ENCODE peak calls at places on chromosome 6, in nine cellular contexts. E is adrenal gland, H is nephron progenitor cell, Q is HFFc6, T is endothelial cell, D is GM13977, X is H1, N is A549, F is AG04449. C is an unnamed sample.

GRCh38 chr6:169323221-169323620 is 69.6 kb upstream of the THBS2 start:
- DNase-seq in T (no peak), X (no peak), E (no peak), H (no peak), F (no peak), Q (no peak), D (no peak), N (no peak), C (no peak)

GRCh38 chr6:146785001-146785585 is 186.3 kb downstream of the ADGB start:
- DNase-seq in N (peak; percentile 42), T (peak; percentile 31), H (peak; percentile 16), D (no peak), E (peak; percentile 14), X (no peak), Q (peak; percentile 10), F (no peak), C (no peak)

GRCh38 chr6:41488392-41489129 is 57.6 kb upstream of the FOXP4 start:
- DNase-seq in T (no peak), F (peak; percentile 62), H (peak; percentile 73), D (peak; percentile 61), X (peak; percentile 62), Q (peak; percentile 17), E (no peak), N (no peak), C (peak; percentile 38)

GRCh38 chr6:74117113-74117512 is 421.1 kb downstream of the CD109 start:
- DNase-seq in Q (no peak), N (no peak), F (no peak), E (no peak), X (no peak), H (no peak), D (no peak), T (no peak), C (no peak)

GRCh38 chr6:131867744-131868143 is 59.9 kb downstream of the ENPP1 start:
- DNase-seq in Q (no peak), N (no peak), T (no peak), E (no peak), H (no peak), D (no peak), X (no peak), F (no peak), C (no peak)

GRCh38 chr6:32825966-32826365 is 9.2 kb upstream of the HLA-DOB start:
- DNase-seq in T (no peak), D (no peak), N (peak; percentile 24), F (no peak), X (no peak), E (no peak), H (no peak), Q (peak; percentile 44), C (peak; percentile 44)

GRCh38 chr6:35786810-35787209 is 6.0 kb downstream of the CLPSL1 start:
- DNase-seq in N (no peak), E (no peak), H (no peak), T (no peak), D (no peak), X (no peak), F (no peak), Q (no peak), C (no peak)

GRCh38 chr6:38138374-38138773 is 318.8 kb downstream of the ZFAND3 start:
- DNase-seq in N (no peak), F (no peak), Q (no peak), H (no peak), D (no peak), E (no peak), T (no peak), X (no peak), C (no peak)

GRCh38 chr6:118704911-118705310 is 53.5 kb upstream of the CEP85L start:
- DNase-seq in N (no peak), D (no peak), H (no peak), X (no peak), E (no peak), Q (no peak), T (no peak), F (no peak), C (no peak)

GRCh38 chr6:154921482-154921881 is 73.6 kb upstream of the TIAM2 start:
- DNase-seq in T (no peak), F (no peak), Q (no peak), E (no peak), D (no peak), H (no peak), N (no peak), X (no peak), C (no peak)

GRCh38 chr6:103124471-103124870 is 1731.0 kb downstream of the GRIK2 start:
- DNase-seq in E (no peak), T (no peak), F (no peak), X (no peak), D (no peak), Q (no peak), H (no peak), N (no peak), C (no peak)

GRCh38 chr6:53582963-53583362 is 38.1 kb upstream of the GCLC start:
- DNase-seq in X (no peak), H (no peak), F (no peak), T (no peak), E (no peak), Q (no peak), N (no peak), D (no peak), C (no peak)

GRCh38 chr6:142207265-142207877 is 60.3 kb downstream of the VTA1 start:
- DNase-seq in N (peak; percentile 49), X (peak; percentile 63), D (no peak), T (peak; percentile 52), F (no peak), E (peak; percentile 48), H (peak; percentile 48), Q (peak; percentile 57), C (peak; percentile 29)

DNA sequence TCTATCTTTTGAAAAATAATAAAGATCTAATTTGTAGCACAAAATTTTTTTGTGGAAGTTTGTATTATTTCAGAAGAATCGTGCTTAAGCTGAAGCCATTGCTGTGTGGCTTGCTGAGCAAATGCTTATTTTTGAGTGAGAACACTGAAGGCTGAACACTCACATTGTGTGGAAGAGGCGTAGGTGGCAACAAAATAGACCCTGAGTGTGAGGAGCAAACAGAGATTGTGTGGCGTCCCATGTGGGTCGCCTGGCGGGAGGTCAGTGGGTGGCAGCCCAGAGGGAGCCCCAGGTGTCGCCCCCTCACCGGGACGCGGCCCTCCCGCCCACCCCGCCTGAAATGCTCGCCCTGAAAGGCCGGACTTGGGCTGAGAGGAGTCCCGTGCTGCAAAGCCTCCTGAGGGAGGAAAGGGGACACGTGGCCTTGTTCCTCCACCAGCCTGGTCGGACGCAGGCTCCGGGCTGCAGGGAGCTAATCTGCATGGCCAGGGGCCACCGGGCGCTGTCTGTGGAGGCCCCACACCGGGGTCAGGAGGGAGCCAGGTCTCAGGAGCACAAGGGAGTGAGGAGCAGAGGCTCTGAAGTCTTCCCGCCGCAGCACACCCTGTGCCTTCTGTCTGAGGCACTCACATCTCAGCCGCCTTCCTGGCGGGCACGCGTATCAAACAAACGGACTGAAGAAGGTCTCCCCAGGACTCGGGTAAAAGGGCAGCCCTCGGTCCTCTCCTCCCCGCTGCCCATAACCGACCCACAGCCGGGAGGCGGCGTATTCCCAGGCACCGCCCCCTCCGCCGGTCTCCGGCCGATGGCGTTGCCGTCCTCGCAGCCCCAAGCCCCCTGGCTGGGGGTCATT is 15.9 kb downstream of the DDO start:
- DNase-seq in T (no peak), D (no peak), N (no peak), Q (no peak), H (no peak), X (no peak), F (no peak), E (no peak), C (no peak)
- TF ChIP-seq CTCF in T (no peak), D (no peak), N (no peak), Q (no peak), H (no peak), X (no peak), F (no peak), E (no peak), C (no peak)

DNA sequence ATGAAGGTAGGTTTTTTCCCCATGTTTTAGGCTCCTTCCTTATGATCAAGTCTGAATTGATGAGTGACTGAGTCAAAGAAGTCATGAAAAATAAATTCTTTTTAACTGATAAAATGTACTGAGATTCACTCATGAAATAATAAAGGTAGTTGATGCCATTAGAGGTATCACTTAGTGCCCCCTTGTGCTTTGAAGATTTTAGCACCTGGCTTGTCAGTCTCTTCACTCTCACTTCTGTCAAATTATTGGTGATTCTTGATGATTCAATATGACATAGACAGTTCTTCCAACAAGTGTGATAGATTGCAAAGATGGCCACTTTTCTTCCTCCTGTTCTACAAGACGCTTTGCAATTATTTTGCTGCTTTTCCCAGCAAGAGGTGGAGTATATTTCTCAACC is 4.2 kb upstream of the DLK2 start:
- DNase-seq in E (no peak), Q (no peak), F (no peak), T (no peak), X (no peak), N (no peak), D (no peak), H (no peak), C (no peak)
- TF ChIP-seq CTCF in E (no peak), Q (no peak), F (no peak), T (no peak), X (no peak), N (no peak), D (no peak), H (no peak), C (no peak)

DNA sequence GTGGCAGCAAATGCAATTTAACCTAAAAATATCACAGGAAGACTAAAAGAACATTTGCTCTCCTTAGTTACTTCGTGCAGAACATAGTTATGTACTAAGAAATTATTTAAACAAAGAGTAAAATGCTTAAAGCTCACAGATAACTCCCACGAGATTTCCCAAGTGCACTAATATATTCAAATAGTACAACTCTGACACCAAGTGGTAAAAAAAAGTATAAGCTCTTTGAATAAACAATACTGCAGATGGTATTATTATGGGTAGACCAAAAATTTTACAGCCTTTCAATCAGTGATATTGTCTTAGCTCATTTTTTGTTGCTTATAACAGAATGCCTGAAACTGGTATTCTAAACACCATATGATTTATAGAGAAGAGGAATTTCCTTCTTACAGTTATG is 52.8 kb upstream of the FILIP1 start:
- DNase-seq in E (no peak), Q (peak; percentile 8), F (no peak), D (no peak), H (no peak), T (no peak), X (no peak), N (peak; percentile 40), C (no peak)
- TF ChIP-seq CTCF in E (peak; percentile 8), Q (peak; percentile 64), F (no peak), D (no peak), H (no peak), T (peak; percentile 22), X (no peak), N (peak; percentile 49), C (peak; percentile 19)

DNA sequence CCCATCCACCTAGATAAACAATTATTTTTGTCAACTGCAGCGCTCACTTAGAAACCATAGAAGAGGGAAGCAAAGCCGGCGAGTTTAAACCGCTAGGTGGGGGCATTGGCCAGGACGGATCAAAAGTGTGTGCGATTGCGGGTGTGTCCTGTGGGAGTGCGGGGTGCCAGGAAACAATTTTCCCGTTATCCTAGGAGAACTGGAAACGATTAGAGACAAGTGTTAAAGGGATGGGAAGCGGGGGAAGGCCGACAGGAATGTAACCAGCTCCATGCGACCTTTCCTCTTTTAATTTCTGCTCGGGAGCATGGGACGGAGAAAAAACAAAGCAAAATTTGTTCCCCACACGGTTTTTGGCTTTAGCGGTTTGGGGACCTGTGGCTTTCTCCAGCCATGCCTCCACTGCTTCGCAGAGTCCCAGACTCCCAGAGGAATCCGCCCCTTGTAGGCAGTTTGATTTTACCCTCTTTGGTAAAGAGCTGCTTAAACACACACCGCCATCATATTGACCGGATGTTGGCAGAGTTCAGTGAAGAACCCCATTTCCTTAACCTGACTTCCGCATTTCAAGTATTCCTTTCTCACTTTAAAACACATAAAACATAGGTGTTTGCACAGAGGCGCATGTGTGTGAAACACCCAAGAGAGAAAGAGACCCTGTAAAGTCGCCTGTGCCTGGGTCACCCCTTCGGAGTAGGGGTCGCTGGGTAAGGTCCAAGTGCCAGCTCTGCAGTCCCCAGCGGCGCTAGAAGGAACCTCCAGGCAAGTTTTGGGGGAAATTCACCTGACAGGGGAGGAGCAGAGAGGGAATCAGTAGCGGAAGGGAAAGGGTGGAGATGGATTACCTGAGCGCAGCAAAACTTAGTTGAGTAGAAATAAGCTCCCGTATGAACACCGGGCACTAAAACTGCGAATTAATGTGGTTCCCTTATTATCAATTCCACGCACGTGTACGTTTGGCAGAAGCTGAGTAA is 3.1 kb upstream of the HTR1B start:
- DNase-seq in E (peak; percentile 46), X (peak; percentile 72), F (no peak), H (peak; percentile 65), D (peak; percentile 63), N (peak; percentile 46), T (peak; percentile 75), Q (peak; percentile 68), C (no peak)
- TF ChIP-seq CTCF in E (peak; percentile 45), X (peak; percentile 68), F (peak; percentile 74), H (peak; percentile 52), D (peak; percentile 65), N (peak; percentile 39), T (peak; percentile 22), Q (peak; percentile 80), C (peak; percentile 78)

C was measured in AG09319.